ENCODE peak calls at places on chromosomes 12 and 14, in four cellular contexts. W, L, P and K are unnamed samples.

GRCh38 chr14:88553886-88554457 is 835 bp downstream of the PTPN21 start:
- DNase-seq in W (no peak), L (no peak), P (no peak), K (no peak)

GRCh38 chr14:56120091-56120632 is 2.0 kb downstream of the PELI2 start:
- DNase-seq in W (peak), L (peak), P (no peak), K (no peak)

GRCh38 chr12:64625243-64626077 is 15.2 kb downstream of the RASSF3 start:
- DNase-seq in W (peak), L (peak), P (no peak), K (no peak)

GRCh38 chr14:105927661-105928060 is 401.3 kb downstream of the TMEM121 start:
- DNase-seq in W (no peak), L (no peak), P (no peak), K (no peak)

GRCh38 chr12:96907681-96908163 is 665 bp downstream of the NEDD1 start:
- DNase-seq in W (peak), L (peak), P (no peak), K (peak)

GRCh38 chr12:4274960-4275868 is 1.7 kb downstream of the CCND2 start:
- DNase-seq in W (peak), L (peak), P (no peak), K (no peak)

GRCh38 chr12:2339022-2339431 is 286.2 kb downstream of the CACNA1C start:
- DNase-seq in W (no peak), L (no peak), P (no peak), K (no peak)

GRCh38 chr12:53746592-53747491 is 4.9 kb downstream of the CISTR start:
- DNase-seq in W (peak), L (peak), P (peak), K (peak)

GRCh38 chr12:4221157-4221556 is 52.4 kb upstream of the CCND2 start:
- DNase-seq in W (no peak), L (no peak), P (no peak), K (no peak)

GRCh38 chr12:30980886-30981662 is 54.5 kb downstream of the TSPAN11 start:
- DNase-seq in W (no peak), L (no peak), P (no peak), K (no peak)

GRCh38 chr12:113130457-113131135 is 5.0 kb downstream of the RASAL1 start:
- DNase-seq in W (no peak), L (no peak), P (no peak), K (peak)

GRCh38 chr12:64445490-64445889 is 6.4 kb upstream of the TBK1 start:
- DNase-seq in W (no peak), L (no peak), P (no peak), K (no peak)

GRCh38 chr12:83147341-83147740 is 460.6 kb downstream of the TMTC2 start:
- DNase-seq in W (no peak), L (no peak), P (no peak), K (no peak)

GRCh38 chr14:95922080-95922479 is 45.4 kb downstream of the TUNAR start:
- DNase-seq in W (no peak), L (no peak), P (no peak), K (no peak)

GRCh38 chr14:36035675-36036074 is 140.8 kb downstream of the PTCSC3 start:
- DNase-seq in W (no peak), L (no peak), P (no peak), K (no peak)

GRCh38 chr14:25298238-25298637 is 248.3 kb upstream of the STXBP6 start:
- DNase-seq in W (no peak), L (no peak), P (no peak), K (no peak)

GRCh38 chr14:105163040-105163742 is 5.4 kb downstream of the JAG2 start:
- DNase-seq in W (peak), L (no peak), P (no peak), K (no peak)

GRCh38 chr12:66584673-66585072 is 94.2 kb downstream of the GRIP1 start:
- DNase-seq in W (no peak), L (no peak), P (no peak), K (no peak)

GRCh38 chr12:74334770-74335169 is 202.9 kb upstream of the ATXN7L3B start:
- DNase-seq in W (no peak), L (no peak), P (no peak), K (no peak)